ENCODE peak calls at places on chromosomes 2 and 18, in four cellular contexts. Y is H7; I is activated T-cell treated with anti-CD3 and anti-CD28 coated beads, Interleukin-2, amount 50 U/mL, for 48 hours; S is choroid plexus epithelial cell. A is an unnamed sample.

GRCh38 chr2:30222636-30223360 is 8.5 kb upstream of the LBH start:
- DNase-seq in Y (no peak), I (no peak), S (no peak), A (no peak)

GRCh38 chr18:62523631-62524442 is 1.0 kb downstream of the ZCCHC2 start:
- DNase-seq in Y (peak), I (peak), S (peak), A (peak)

GRCh38 chr2:141317986-141318385 is 812.8 kb downstream of the LRP1B start:
- DNase-seq in Y (no peak), S (peak), I (no peak), A (no peak)

GRCh38 chr2:11866358-11867335 is 120.2 kb downstream of the LPIN1 start:
- DNase-seq in S (no peak), I (no peak), Y (no peak), A (no peak)

GRCh38 chr18:45137089-45137423 is 456.4 kb downstream of the SETBP1 start:
- DNase-seq in S (no peak), I (no peak), Y (no peak), A (no peak)

GRCh38 chr2:27194538-27195354 is 17.1 kb upstream of the ATRAID start:
- DNase-seq in I (no peak), S (peak), Y (no peak), A (no peak)

GRCh38 chr2:152320814-152321213 is 14.2 kb upstream of the FMNL2 start:
- DNase-seq in S (no peak), I (no peak), Y (no peak), A (no peak)

GRCh38 chr2:170660406-170660805 is 54.7 kb upstream of the SP5 start:
- DNase-seq in I (no peak), S (peak), Y (no peak), A (no peak)

GRCh38 chr18:12030667-12031066 is 49.4 kb downstream of the IMPA2 start:
- DNase-seq in Y (no peak), S (no peak), I (no peak), A (no peak)

GRCh38 chr2:119929537-119929936 is 83.3 kb upstream of the EPB41L5 start:
- DNase-seq in S (peak), I (no peak), Y (no peak), A (no peak)

GRCh38 chr18:63540131-63540530 is 2.0 kb upstream of the SERPINB12 start:
- DNase-seq in S (peak), I (no peak), Y (no peak), A (no peak)

GRCh38 chr2:146701183-146701582 is 1143.6 kb upstream of the ACVR2A start:
- DNase-seq in S (peak), I (no peak), Y (peak), A (no peak)

GRCh38 chr2:239193925-239194687 is 206.7 kb downstream of the HDAC4 start:
- DNase-seq in S (peak), Y (peak), I (no peak), A (no peak)

GRCh38 chr2:74648009-74648443 is at the start of gene M1AP:
- DNase-seq in I (peak), Y (peak), S (no peak), A (no peak)

GRCh38 chr18:44626807-44627206 is 53.9 kb upstream of the SETBP1 start:
- DNase-seq in S (no peak), I (no peak), Y (no peak), A (no peak)

GRCh38 chr2:17762457-17762856 is 8.5 kb downstream of the GEN1 start:
- DNase-seq in I (no peak), S (no peak), Y (no peak), A (no peak)

GRCh38 chr2:215808194-215808593 is 205.2 kb downstream of the MREG start:
- DNase-seq in S (no peak), Y (no peak), I (no peak), A (no peak)

GRCh38 chr2:180012523-180012922 is 5.4 kb upstream of the CWC22 start:
- DNase-seq in Y (no peak), S (peak), I (no peak), A (no peak)

GRCh38 chr2:186381573-186381972 is 104.5 kb upstream of the ZC3H15 start:
- DNase-seq in I (no peak), S (no peak), Y (no peak), A (no peak)

GRCh38 chr18:70249118-70249517 is 39.7 kb upstream of the SOCS6 start:
- DNase-seq in Y (no peak), S (peak), I (no peak), A (no peak)

GRCh38 chr18:41645600-41646360 is 309.3 kb upstream of the PIK3C3 start:
- DNase-seq in I (no peak), Y (no peak), S (no peak), A (no peak)

GRCh38 chr2:237556773-237557632 is 9.4 kb upstream of the PRLH start:
- DNase-seq in I (peak), S (no peak), Y (no peak), A (peak)

GRCh38 chr2:50196775-50197482 is 835.0 kb downstream of the NRXN1 start:
- DNase-seq in I (no peak), S (no peak), Y (peak), A (no peak)

GRCh38 chr18:60872434-60872833 is 460.8 kb upstream of the CDH20 start:
- DNase-seq in S (no peak), I (no peak), Y (no peak), A (no peak)

GRCh38 chr2:109494351-109494750 is 119.4 kb downstream of the SEPTIN10 start:
- DNase-seq in I (no peak), S (no peak), Y (no peak), A (no peak)

GRCh38 chr2:160581448-160581847 is 87.8 kb upstream of the RBMS1 start:
- DNase-seq in S (peak), Y (peak), I (no peak), A (no peak)

GRCh38 chr2:9556121-9556869 is 665 bp upstream of the ADAM17 start:
- DNase-seq in I (no peak), Y (no peak), S (peak), A (no peak)

GRCh38 chr18:62558015-62558663 is 35.3 kb downstream of the ZCCHC2 start:
- DNase-seq in Y (no peak), S (no peak), I (no peak), A (no peak)

A was measured in stimulated activated CD4-positive, alpha-beta T cell treated with anti-CD3 and anti-CD28 coated beads, TNF-alpha, amount 100 ng/mL, for 24 hours.